ENCODE peak calls at places on chromosome 22, in six cellular contexts. K is IMR-90, N is A549, D is HepG2, Q is K562, X is GM12878. S is an unnamed sample.
A peak's percentile ranks its signal among the peaks of the same experiment; 100 is the strongest.

GRCh38 chr22:49561976-49562375 is 265.7 kb downstream of the BRD1 start:
- DNase-seq in Q (no peak), N (no peak), X (no peak), D (no peak), K (no peak), S (no peak)

GRCh38 chr22:38144025-38144405 is 33.5 kb upstream of the BAIAP2L2 start:
- DNase-seq in Q (no peak), K (no peak), N (peak; percentile 52), X (no peak), D (peak; percentile 25), S (no peak)

GRCh38 chr22:37379716-37380115 is 47.6 kb downstream of the ELFN2 start:
- DNase-seq in X (no peak), N (no peak), K (no peak), D (no peak), Q (no peak), S (no peak)

GRCh38 chr22:25120093-25120561 is 79.5 kb upstream of the CRYBB3 start:
- DNase-seq in X (no peak), Q (no peak), K (no peak), N (peak; percentile 49), D (peak; percentile 92), S (no peak)

GRCh38 chr22:38267086-38267485 is 5.7 kb downstream of the TMEM184B start:
- DNase-seq in D (no peak), X (no peak), K (peak; percentile 31), Q (peak; percentile 32), N (no peak), S (no peak)

GRCh38 chr22:25518000-25518663 is 46.3 kb upstream of the GRK3 start:
- DNase-seq in K (no peak), N (no peak), D (peak; percentile 90), Q (no peak), X (no peak), S (no peak)

GRCh38 chr22:19721486-19722172 is 1.7 kb upstream of the GP1BB start:
- DNase-seq in Q (no peak), N (no peak), D (peak; percentile 32), X (no peak), K (no peak), S (no peak)

GRCh38 chr22:26852176-26852575 is 194.8 kb downstream of the MIAT start:
- DNase-seq in D (no peak), X (no peak), K (no peak), Q (peak; percentile 24), N (no peak), S (no peak)

GRCh38 chr22:37830093-37830842 is 7.1 kb downstream of the GALR3 start:
- DNase-seq in Q (no peak), N (no peak), D (no peak), X (no peak), K (no peak), S (no peak)

GRCh38 chr22:29165336-29166060 is 40.2 kb upstream of the EMID1 start:
- DNase-seq in N (no peak), Q (no peak), X (no peak), K (no peak), D (no peak), S (peak; percentile 3)

GRCh38 chr22:31343235-31344191 is 2.6 kb downstream of the PATZ1 start:
- DNase-seq in Q (peak; percentile 16), K (peak; percentile 26), N (no peak), D (no peak), X (no peak), S (no peak)

GRCh38 chr22:34943830-34944229 is 122.1 kb upstream of the ISX start:
- DNase-seq in N (peak; percentile 4), X (no peak), D (no peak), K (no peak), Q (no peak), S (no peak)

GRCh38 chr22:30611197-30611596 is 4.2 kb downstream of the TCN2 start:
- DNase-seq in N (no peak), X (no peak), Q (no peak), K (peak; percentile 26), D (no peak), S (no peak)

GRCh38 chr22:34105461-34106062 is 185.3 kb upstream of the LARGE1 start:
- DNase-seq in X (no peak), K (no peak), Q (no peak), N (peak; percentile 26), D (peak; percentile 31), S (peak; percentile 71)

GRCh38 chr22:19798825-19799224 is 38.2 kb downstream of the TBX1 start:
- DNase-seq in Q (no peak), D (no peak), X (no peak), K (no peak), N (no peak), S (no peak)

GRCh38 chr22:16961477-16962186 is 46.4 kb downstream of the GAB4 start:
- DNase-seq in K (no peak), D (no peak), Q (peak; percentile 6), X (no peak), N (no peak), S (peak; percentile 4)

GRCh38 chr22:19719055-19719482 is 4.3 kb upstream of the GP1BB start:
- DNase-seq in K (no peak), X (no peak), Q (peak; percentile 93), D (no peak), N (no peak), S (no peak)

GRCh38 chr22:40856513-40857308 is at the start of the genes ST13 and XPNPEP3:
- DNase-seq in N (peak; percentile 95), D (peak; percentile 92), K (peak; percentile 95), X (peak; percentile 82), Q (peak; percentile 85), S (peak; percentile 97)

GRCh38 chr22:37032134-37032534 is 12.6 kb downstream of the MPST start:
- DNase-seq in N (no peak), D (no peak), X (no peak), Q (no peak), K (no peak), S (no peak)

GRCh38 chr22:37681001-37681424 is 5.1 kb upstream of the NOL12 start:
- DNase-seq in N (no peak), D (no peak), X (no peak), K (peak; percentile 63), Q (no peak), S (no peak)

GRCh38 chr22:32413715-32414114 is 1.7 kb upstream of the RTCB start:
- DNase-seq in N (peak; percentile 18), Q (no peak), X (no peak), K (peak; percentile 42), D (peak; percentile 24), S (peak; percentile 46)

GRCh38 chr22:36659762-36660509 is 43.6 kb downstream of the CACNG2 start:
- DNase-seq in K (peak; percentile 88), N (peak; percentile 92), X (no peak), Q (peak; percentile 85), D (peak; percentile 91), S (peak; percentile 72)

DNA sequence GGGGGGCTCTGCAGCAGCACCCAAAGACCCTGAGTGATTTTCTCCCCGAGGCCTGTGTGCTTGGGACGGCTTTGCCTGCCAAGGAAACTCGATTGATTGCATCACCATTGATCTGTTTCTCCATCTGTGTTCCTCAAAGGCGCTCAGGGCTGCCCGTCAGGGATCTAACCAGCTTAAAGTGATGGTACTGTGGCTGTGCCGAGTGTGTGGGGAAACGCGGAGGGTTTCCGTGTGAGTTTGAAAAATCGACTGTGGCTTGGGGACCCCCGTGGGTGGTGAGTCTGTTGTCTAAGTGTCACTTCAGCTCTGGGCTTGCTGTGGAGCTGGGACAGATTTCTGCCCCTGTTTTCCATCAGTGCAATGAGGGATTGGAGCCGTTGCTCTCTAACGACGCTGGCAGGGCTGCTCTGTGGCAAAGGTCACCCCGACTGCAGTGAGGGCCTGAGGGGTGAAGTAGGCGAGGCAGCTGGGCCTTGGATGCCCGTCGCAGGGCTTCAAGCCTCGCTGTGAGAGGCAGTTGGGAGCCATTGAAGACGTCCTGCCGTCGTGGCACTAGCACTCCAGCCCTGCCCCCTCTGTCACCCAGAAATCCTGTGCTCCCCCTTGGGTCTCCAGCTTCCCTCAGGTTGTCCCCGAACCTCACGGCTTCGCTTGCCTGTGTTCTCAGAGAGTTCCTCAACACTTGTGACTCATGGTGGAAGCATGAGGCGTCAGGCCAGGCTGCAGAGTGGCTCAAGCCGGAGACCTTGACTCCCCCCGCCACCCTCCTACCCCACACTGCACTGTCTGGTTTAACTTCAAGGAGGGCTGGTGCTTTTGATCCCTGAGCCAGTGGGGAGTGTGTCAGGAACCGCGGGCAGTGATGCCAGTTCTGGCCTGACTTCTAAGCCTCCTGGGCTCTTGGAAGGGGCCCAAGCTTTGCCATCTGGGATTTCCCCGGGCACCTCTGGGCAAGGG is 21.8 kb downstream of the CACNA1I start:
- DNase-seq in K (peak; percentile 80), X (no peak), Q (no peak), N (peak; percentile 71), D (no peak), S (no peak)
- TF ChIP-seq BHLHE40 in K (peak; percentile 3), X (no peak), Q (no peak), N (no peak), D (no peak), S (no peak)

DNA sequence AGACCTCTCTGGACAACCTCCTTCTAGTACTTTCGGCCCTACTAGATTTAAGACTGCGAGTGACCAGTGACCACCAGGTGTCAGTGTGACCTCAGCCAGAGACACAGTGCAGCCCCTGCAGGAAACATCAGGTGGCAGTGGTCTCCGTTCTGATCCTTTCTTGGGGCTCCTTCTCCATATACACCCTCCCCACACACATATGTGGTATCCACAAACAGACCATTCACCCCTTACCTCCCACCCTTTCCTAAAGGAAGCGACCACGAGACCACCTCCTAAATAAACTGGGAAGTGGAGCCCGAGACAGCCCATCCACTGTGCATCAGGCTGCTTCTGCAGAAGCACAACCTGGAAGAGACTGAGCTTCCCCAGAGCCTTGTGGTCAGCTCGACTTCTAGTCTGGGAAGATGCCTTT is 38.5 kb upstream of the CYP2D6 start:
- DNase-seq in Q (peak; percentile 80), N (peak; percentile 71), K (peak; percentile 70), D (peak; percentile 71), X (peak; percentile 51), S (peak; percentile 81)
- TF ChIP-seq BHLHE40 in Q (no peak), N (no peak), K (no peak), D (no peak), X (no peak), S (no peak)

DNA sequence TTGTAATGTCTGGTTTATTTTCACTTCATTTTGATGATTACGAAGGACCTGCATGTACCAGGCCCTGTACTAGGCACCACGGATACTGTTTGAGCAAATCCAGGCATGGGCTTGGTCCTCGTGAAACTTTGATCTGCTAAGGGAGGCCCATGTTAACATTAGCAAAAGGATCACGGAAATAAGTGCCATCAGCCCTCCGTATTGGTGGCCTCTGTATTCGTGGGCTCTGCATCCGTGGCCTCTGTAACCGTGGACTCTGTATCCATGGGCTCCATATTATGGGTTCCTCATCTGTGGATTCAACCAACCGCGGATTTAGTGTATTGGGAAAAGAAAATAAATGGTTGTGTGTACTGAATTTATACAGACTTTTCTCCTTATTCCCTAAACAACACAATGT is 8.7 kb downstream of the ARHGAP8 start:
- DNase-seq in X (no peak), D (no peak), Q (no peak), N (no peak), K (no peak), S (no peak)
- TF ChIP-seq BHLHE40 in X (no peak), D (no peak), Q (no peak), N (no peak), K (no peak), S (no peak)

DNA sequence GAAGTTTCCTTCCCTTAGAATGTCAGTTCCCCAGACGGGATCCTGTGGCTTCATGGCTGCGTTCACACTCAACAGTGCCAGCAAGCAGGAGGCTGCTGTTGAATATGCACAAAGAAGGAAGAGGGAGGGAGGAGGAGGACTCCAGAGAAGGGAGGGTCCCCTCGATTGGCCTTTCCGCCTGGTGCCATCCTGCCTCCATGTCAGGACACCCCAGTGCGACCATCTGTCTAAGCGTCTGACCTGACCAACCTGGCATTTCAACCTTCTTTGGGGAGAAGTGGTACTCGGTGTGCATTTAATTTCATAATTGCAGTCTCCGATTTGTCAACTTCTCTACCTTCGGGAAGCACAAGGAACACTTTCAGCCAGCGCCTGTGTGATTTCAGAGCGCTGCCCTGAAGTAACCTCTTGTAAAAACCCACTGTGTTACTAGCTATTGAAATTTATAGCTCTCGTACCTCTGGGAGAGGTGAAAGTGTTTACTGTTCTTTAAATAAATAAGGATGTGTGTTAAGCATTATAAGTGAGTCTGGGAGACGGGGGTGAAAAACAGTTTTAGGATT is 1491.9 kb downstream of the TBC1D22A start:
- DNase-seq in K (no peak), Q (no peak), N (peak; percentile 20), D (no peak), X (no peak), S (no peak)
- TF ChIP-seq BHLHE40 in K (no peak), Q (no peak), N (no peak), D (no peak), X (no peak), S (no peak)